ENCODE peak calls at places on chromosome 12, in eight cellular contexts. I is colonic mucosa; T is GM23248; E is aorta; S is neural progenitor cell; V is right cardiac atrium; F is spleen; U is CD8-positive, alpha-beta memory T cell. N is an unnamed sample.
A peak's percentile ranks its signal among the peaks of the same experiment; 100 is the strongest.

GRCh38 chr12:58915634-58916033 is 4.7 kb downstream of the LRIG3 start:
- DNase-seq in E (peak; percentile 56), S (peak; percentile 37), V (peak; percentile 63), I (peak; percentile 72), F (no peak), T (peak; percentile 86), U (no peak), N (peak; percentile 56)

GRCh38 chr12:8594072-8594471 is 18.6 kb downstream of the AICDA start:
- DNase-seq in S (no peak), F (no peak), I (no peak), U (no peak), V (no peak), T (no peak), E (no peak), N (no peak)

GRCh38 chr12:24404086-24404815 is 454.8 kb upstream of the SOX5 start:
- DNase-seq in E (no peak), F (no peak), V (no peak), I (no peak), U (no peak), S (no peak), T (no peak), N (no peak)

GRCh38 chr12:110568752-110569151 is 14.4 kb downstream of the PPTC7 start:
- DNase-seq in F (no peak), V (no peak), U (no peak), S (no peak), T (no peak), E (no peak), I (no peak), N (no peak)

GRCh38 chr12:43336962-43337555 is 214.9 kb downstream of the ADAMTS20 start:
- DNase-seq in I (no peak), U (no peak), V (no peak), S (peak; percentile 33), F (no peak), E (no peak), T (peak; percentile 67), N (no peak)

GRCh38 chr12:52204095-52204930 is 12.5 kb upstream of the KRT80 start:
- DNase-seq in U (no peak), I (no peak), F (peak; percentile 38), E (peak; percentile 29), T (peak; percentile 79), V (no peak), S (no peak), N (no peak)

GRCh38 chr12:27779416-27779815 is 617 bp upstream of the KLHL42 start:
- DNase-seq in T (peak; percentile 39), F (peak; percentile 77), S (peak; percentile 48), U (no peak), I (peak; percentile 33), V (peak; percentile 52), E (no peak), N (no peak)

GRCh38 chr12:111068281-111068680 is 147.9 kb upstream of the MYL2 start:
- DNase-seq in I (no peak), V (no peak), F (peak; percentile 19), S (peak; percentile 41), T (no peak), U (no peak), E (peak; percentile 35), N (no peak)

GRCh38 chr12:24427776-24428175 is 478.3 kb upstream of the SOX5 start:
- DNase-seq in F (no peak), T (no peak), V (no peak), S (no peak), I (no peak), E (no peak), U (no peak), N (no peak)

GRCh38 chr12:121166356-121166755 is 33.7 kb downstream of the P2RX7 start:
- DNase-seq in I (no peak), F (no peak), U (no peak), E (no peak), V (no peak), S (no peak), T (no peak), N (no peak)

GRCh38 chr12:28026701-28027100 is 54.2 kb upstream of the PTHLH start:
- DNase-seq in S (no peak), I (no peak), U (no peak), F (no peak), T (peak; percentile 42), E (no peak), V (no peak), N (peak; percentile 70)

GRCh38 chr12:47773062-47773857 is at the start of gene SLC48A1:
- DNase-seq in V (peak; percentile 92), U (peak; percentile 79), F (peak; percentile 96), E (peak; percentile 82), S (peak; percentile 93), I (peak; percentile 76), T (peak; percentile 82), N (no peak)

GRCh38 chr12:67431436-67432049 is 162.4 kb downstream of the CAND1 start:
- DNase-seq in V (no peak), T (peak; percentile 75), U (no peak), I (no peak), S (no peak), F (no peak), E (no peak), N (no peak)

GRCh38 chr12:57746025-57746424 is 1.2 kb downstream of the TSPAN31 start:
- DNase-seq in S (no peak), V (no peak), E (no peak), T (no peak), U (no peak), I (no peak), F (no peak), N (no peak)

GRCh38 chr12:53055471-53056266 is 5.8 kb downstream of the TNS2 start:
- DNase-seq in S (no peak), V (peak; percentile 68), T (no peak), E (no peak), U (no peak), I (no peak), F (peak; percentile 78), N (no peak)

GRCh38 chr12:9707864-9708808 is 24.8 kb downstream of the CLECL1 start:
- DNase-seq in E (peak; percentile 68), F (peak; percentile 80), V (peak; percentile 70), U (peak; percentile 80), S (peak; percentile 72), I (peak; percentile 56), T (peak; percentile 69), N (peak; percentile 39)

GRCh38 chr12:124692443-124692842 is 125.0 kb upstream of the NCOR2 start:
- DNase-seq in S (no peak), I (no peak), T (no peak), V (no peak), U (no peak), F (no peak), E (no peak), N (no peak)

GRCh38 chr12:117441751-117442150 is 80.3 kb upstream of the NOS1 start:
- DNase-seq in F (no peak), V (peak; percentile 73), T (peak; percentile 57), I (no peak), E (no peak), U (no peak), S (no peak), N (no peak)
- H3K27me3 ChIP-seq in F (no peaks in the 10 kb centered on the region), V (no peaks in the 10 kb centered on the region), T (no peaks in the 10 kb centered on the region), I (no peaks in the 10 kb centered on the region), E (no peaks in the 10 kb centered on the region), U (no peaks in the 10 kb centered on the region), S (no peaks in the 10 kb centered on the region), N (no peaks in the 10 kb centered on the region)

DNA sequence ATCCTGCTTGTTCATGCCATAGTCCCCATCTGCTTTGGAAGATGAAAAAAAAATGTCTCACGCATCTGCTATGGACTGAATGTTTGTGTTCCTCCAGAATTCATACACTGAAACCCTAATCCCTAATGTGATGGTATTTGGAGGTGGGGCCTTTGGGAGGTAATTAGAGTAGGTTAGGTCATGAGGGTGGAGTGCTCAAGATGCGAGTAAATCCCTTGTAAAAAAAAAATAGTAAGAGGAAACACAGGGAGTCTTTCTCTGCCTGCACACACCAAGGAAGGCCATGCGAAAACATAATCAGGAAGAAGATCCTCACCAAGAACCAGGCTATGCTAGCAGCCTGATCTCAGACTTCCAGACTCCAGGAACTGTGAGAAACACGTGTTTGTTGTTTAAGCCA is 427.3 kb downstream of the TMTC2 start:
- DNase-seq in F (no peak), E (no peak), I (no peak), V (no peak), U (no peak), S (peak; percentile 11), T (no peak), N (no peak)
- H3K4me1 ChIP-seq in F (no peaks in the 10 kb centered on the region), E (no peaks in the 10 kb centered on the region), I (no peaks in the 10 kb centered on the region), V (no peaks in the 10 kb centered on the region), U (no peaks in the 10 kb centered on the region), S (peaks cover 11% of the 10 kb centered on the region), T (no peaks in the 10 kb centered on the region), N (no peaks in the 10 kb centered on the region)

DNA sequence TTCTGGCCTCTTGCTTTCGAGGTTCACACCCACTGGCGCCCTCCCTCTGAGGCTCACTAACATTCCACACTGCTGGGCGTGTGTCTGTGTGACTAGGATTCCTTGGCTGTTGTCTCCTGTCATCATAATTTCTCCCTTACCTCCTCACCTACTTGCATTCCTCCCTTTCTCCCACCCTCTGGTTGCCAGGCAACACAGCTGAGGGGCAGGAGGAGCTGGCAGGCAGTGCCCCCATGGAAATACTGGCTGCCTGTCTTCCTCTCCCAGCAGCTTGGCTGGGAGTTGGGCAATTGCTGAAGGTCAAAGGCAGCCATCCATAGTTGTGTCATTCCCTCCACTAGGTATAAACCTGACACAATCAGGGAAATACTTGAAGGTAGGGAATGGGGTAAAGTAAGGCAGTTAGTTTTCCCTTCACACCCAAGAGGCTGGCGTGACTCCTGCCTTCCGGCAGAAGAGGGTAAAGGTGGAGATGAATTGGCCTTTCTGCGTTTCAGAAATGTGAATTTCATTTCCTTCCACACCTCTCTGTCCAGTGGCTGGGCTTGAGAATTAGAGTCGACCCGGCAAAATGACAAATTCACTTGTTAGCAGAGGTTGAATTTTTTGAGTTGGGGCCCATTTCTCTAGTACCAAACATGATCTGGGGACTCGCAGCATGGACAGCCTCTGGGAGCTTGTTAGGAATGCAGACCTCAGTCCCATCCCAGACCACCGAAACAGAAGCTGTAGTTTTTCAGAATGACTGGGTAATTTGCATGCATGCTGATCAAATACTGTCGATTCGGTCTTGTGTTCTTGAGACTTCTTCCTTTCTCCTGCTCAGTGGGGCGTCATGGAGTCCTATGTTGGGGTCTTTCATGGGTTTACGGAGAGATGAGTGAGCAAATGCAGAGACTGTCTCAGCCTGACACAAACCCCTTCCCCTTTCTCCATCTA is 24.3 kb upstream of the EMP1 start:
- DNase-seq in I (peak; percentile 16), F (no peak), T (peak; percentile 88), E (no peak), U (no peak), S (peak; percentile 34), V (peak; percentile 72), N (peak; percentile 85)
- H3K27me3 ChIP-seq in I (no peaks in the 10 kb centered on the region), F (no peaks in the 10 kb centered on the region), T (no peaks in the 10 kb centered on the region), E (no peaks in the 10 kb centered on the region), U (no peaks in the 10 kb centered on the region), S (no peaks in the 10 kb centered on the region), V (no peaks in the 10 kb centered on the region), N (no peaks in the 10 kb centered on the region)

GRCh38 chr12:1934831-1935230 is 16.4 kb upstream of the CACNA2D4 start:
- DNase-seq in U (no peak), E (no peak), V (no peak), I (peak; percentile 17), T (no peak), F (peak; percentile 65), S (no peak), N (no peak)

GRCh38 chr12:1932264-1932777 is 13.9 kb upstream of the CACNA2D4 start:
- DNase-seq in V (peak; percentile 86), U (no peak), F (peak; percentile 70), E (peak; percentile 74), I (peak; percentile 76), S (no peak), T (peak; percentile 53), N (no peak)

GRCh38 chr12:1933342-1933992 is 15.0 kb upstream of the CACNA2D4 start:
- DNase-seq in S (peak; percentile 39), V (no peak), T (peak; percentile 18), F (peak; percentile 74), I (peak; percentile 16), E (no peak), U (no peak), N (no peak)

GRCh38 chr12:1935242-1935641 is 16.8 kb upstream of the CACNA2D4 start:
- DNase-seq in I (peak; percentile 16), T (no peak), V (no peak), U (no peak), F (peak; percentile 63), S (no peak), E (no peak), N (no peak)

GRCh38 chr12:1934068-1934467 is 15.6 kb upstream of the CACNA2D4 start:
- DNase-seq in S (no peak), V (peak; percentile 31), I (no peak), F (no peak), U (no peak), E (no peak), T (no peak), N (no peak)
- H3K4me1 ChIP-seq in S (peaks cover 15% of the 10 kb centered on the region), V (no peaks in the 10 kb centered on the region), I (peaks cover 3% of the 10 kb centered on the region), F (peaks cover 21% of the 10 kb centered on the region), U (no peaks in the 10 kb centered on the region), E (no peaks in the 10 kb centered on the region), T (no peaks in the 10 kb centered on the region), N (no peaks in the 10 kb centered on the region)